ENCODE peak calls at places on chromosomes 5 and 9, in six cellular contexts. One of them, this sample, is unnamed.
A peak's percentile ranks its signal among the peaks of the same experiment; 100 is the strongest.

GRCh38 chr9:108910402-108910801 is 23.5 kb downstream of the ELP1 start:
- DNase-seq in AG10803: no peak
- DNase-seq in left ventricle myocardium inferior: no peak
- DNase-seq in mammary epithelial cell: no peak
- DNase-seq in GM12865: no peak
- DNase-seq in HFFc6: no peak
- DNase-seq in this sample: no peak

GRCh38 chr9:110502842-110503241 is 76.7 kb downstream of the SVEP1 start:
- DNase-seq in AG10803: no peak
- DNase-seq in left ventricle myocardium inferior: no peak
- DNase-seq in mammary epithelial cell: peak; percentile 20
- DNase-seq in GM12865: no peak
- DNase-seq in HFFc6: no peak
- DNase-seq in this sample: peak; percentile 16

GRCh38 chr5:133777951-133778350 is 165.6 kb upstream of the FSTL4 start:
- DNase-seq in AG10803: no peak
- DNase-seq in left ventricle myocardium inferior: no peak
- DNase-seq in mammary epithelial cell: no peak
- DNase-seq in GM12865: no peak
- DNase-seq in HFFc6: no peak
- DNase-seq in this sample: no peak

GRCh38 chr5:132344775-132345514 is 24.6 kb upstream of the SLC22A5 start:
- DNase-seq in AG10803: no peak
- DNase-seq in left ventricle myocardium inferior: no peak
- DNase-seq in mammary epithelial cell: no peak
- DNase-seq in GM12865: no peak
- DNase-seq in HFFc6: no peak
- DNase-seq in this sample: no peak

GRCh38 chr5:34881246-34881645 is 34.1 kb downstream of the RAD1 start:
- DNase-seq in AG10803: no peak
- DNase-seq in left ventricle myocardium inferior: no peak
- DNase-seq in mammary epithelial cell: no peak
- DNase-seq in GM12865: no peak
- DNase-seq in HFFc6: no peak
- DNase-seq in this sample: no peak

GRCh38 chr5:179530069-179530998 is 20.0 kb upstream of the RUFY1 start:
- DNase-seq in AG10803: peak; percentile 25
- DNase-seq in left ventricle myocardium inferior: peak; percentile 79
- DNase-seq in mammary epithelial cell: no peak
- DNase-seq in GM12865: peak; percentile 62
- DNase-seq in HFFc6: no peak
- DNase-seq in this sample: no peak

GRCh38 chr5:163505049-163505474 is 357 bp upstream of the MAT2B start:
- DNase-seq in AG10803: no peak
- DNase-seq in left ventricle myocardium inferior: no peak
- DNase-seq in mammary epithelial cell: no peak
- DNase-seq in GM12865: no peak
- DNase-seq in HFFc6: no peak
- DNase-seq in this sample: no peak

GRCh38 chr9:133532937-133533668 is 1.4 kb upstream of the ADAMTSL2 start:
- DNase-seq in AG10803: peak; percentile 36
- DNase-seq in left ventricle myocardium inferior: peak; percentile 74
- DNase-seq in mammary epithelial cell: peak; percentile 20
- DNase-seq in GM12865: peak; percentile 78
- DNase-seq in HFFc6: peak; percentile 41
- DNase-seq in this sample: peak; percentile 54

GRCh38 chr5:54037205-54037604 is 273.2 kb downstream of the ARL15 start:
- DNase-seq in AG10803: no peak
- DNase-seq in left ventricle myocardium inferior: no peak
- DNase-seq in mammary epithelial cell: no peak
- DNase-seq in GM12865: no peak
- DNase-seq in HFFc6: no peak
- DNase-seq in this sample: no peak

GRCh38 chr9:136748656-136749551 is 579 bp upstream of the LCN6 start:
- DNase-seq in AG10803: no peak
- DNase-seq in left ventricle myocardium inferior: peak; percentile 68
- DNase-seq in mammary epithelial cell: no peak
- DNase-seq in GM12865: no peak
- DNase-seq in HFFc6: no peak
- DNase-seq in this sample: no peak

GRCh38 chr9:112439171-112439570 is 47.5 kb upstream of the KIAA1958 start:
- DNase-seq in AG10803: no peak
- DNase-seq in left ventricle myocardium inferior: no peak
- DNase-seq in mammary epithelial cell: no peak
- DNase-seq in GM12865: no peak
- DNase-seq in HFFc6: no peak
- DNase-seq in this sample: no peak

GRCh38 chr9:37925786-37926736 is 22.1 kb upstream of the SLC25A51 start:
- DNase-seq in AG10803: no peak
- DNase-seq in left ventricle myocardium inferior: no peak
- DNase-seq in mammary epithelial cell: no peak
- DNase-seq in GM12865: peak; percentile 48
- DNase-seq in HFFc6: no peak
- DNase-seq in this sample: peak; percentile 41

GRCh38 chr5:181173420-181174342 is 26.3 kb downstream of the OR2V2 start:
- DNase-seq in AG10803: peak; percentile 37
- DNase-seq in left ventricle myocardium inferior: no peak
- DNase-seq in mammary epithelial cell: peak; percentile 95
- DNase-seq in GM12865: peak; percentile 88
- DNase-seq in HFFc6: peak; percentile 77
- DNase-seq in this sample: peak; percentile 87

GRCh38 chr5:153891394-153891793 is 147.3 kb downstream of the FAM114A2 start:
- DNase-seq in AG10803: no peak
- DNase-seq in left ventricle myocardium inferior: no peak
- DNase-seq in mammary epithelial cell: peak; percentile 12
- DNase-seq in GM12865: peak; percentile 16
- DNase-seq in HFFc6: no peak
- DNase-seq in this sample: no peak

GRCh38 chr5:107154598-107154997 is 516.1 kb downstream of the EFNA5 start:
- DNase-seq in AG10803: no peak
- DNase-seq in left ventricle myocardium inferior: no peak
- DNase-seq in mammary epithelial cell: no peak
- DNase-seq in GM12865: no peak
- DNase-seq in HFFc6: no peak
- DNase-seq in this sample: no peak

GRCh38 chr9:8857330-8858249 is 1058.0 kb upstream of the DMAC1 start:
- DNase-seq in AG10803: peak; percentile 6
- DNase-seq in left ventricle myocardium inferior: peak; percentile 76
- DNase-seq in mammary epithelial cell: peak; percentile 3
- DNase-seq in GM12865: no peak
- DNase-seq in HFFc6: no peak
- DNase-seq in this sample: no peak

GRCh38 chr5:1016036-1016435 is 7.4 kb downstream of the NKD2 start:
- DNase-seq in AG10803: no peak
- DNase-seq in left ventricle myocardium inferior: peak; percentile 13
- DNase-seq in mammary epithelial cell: no peak
- DNase-seq in GM12865: no peak
- DNase-seq in HFFc6: no peak
- DNase-seq in this sample: no peak

GRCh38 chr5:180623844-180624243 is 25.6 kb downstream of the FLT4 start:
- DNase-seq in AG10803: no peak
- DNase-seq in left ventricle myocardium inferior: no peak
- DNase-seq in mammary epithelial cell: no peak
- DNase-seq in GM12865: no peak
- DNase-seq in HFFc6: no peak
- DNase-seq in this sample: no peak

GRCh38 chr9:76759726-76760125 is 4.5 kb upstream of the PCA3 start:
- DNase-seq in AG10803: no peak
- DNase-seq in left ventricle myocardium inferior: no peak
- DNase-seq in mammary epithelial cell: no peak
- DNase-seq in GM12865: peak; percentile 39
- DNase-seq in HFFc6: no peak
- DNase-seq in this sample: no peak

GRCh38 chr9:116558035-116558434 is 129.1 kb upstream of the TRIM32 start:
- DNase-seq in AG10803: no peak
- DNase-seq in left ventricle myocardium inferior: no peak
- DNase-seq in mammary epithelial cell: no peak
- DNase-seq in GM12865: no peak
- DNase-seq in HFFc6: no peak
- DNase-seq in this sample: no peak

GRCh38 chr9:22693151-22693550 is 246.5 kb downstream of the DMRTA1 start:
- DNase-seq in AG10803: peak; percentile 16
- DNase-seq in left ventricle myocardium inferior: no peak
- DNase-seq in mammary epithelial cell: no peak
- DNase-seq in GM12865: no peak
- DNase-seq in HFFc6: peak; percentile 20
- DNase-seq in this sample: no peak

GRCh38 chr5:95284512-95285405 is at the start of gene MCTP1:
- DNase-seq in AG10803: no peak
- DNase-seq in left ventricle myocardium inferior: peak; percentile 14
- DNase-seq in mammary epithelial cell: peak; percentile 30
- DNase-seq in GM12865: peak; percentile 8
- DNase-seq in HFFc6: no peak
- DNase-seq in this sample: peak; percentile 40

GRCh38 chr9:2991292-2991691 is 147.4 kb upstream of the PUM3 start:
- DNase-seq in AG10803: no peak
- DNase-seq in left ventricle myocardium inferior: no peak
- DNase-seq in mammary epithelial cell: no peak
- DNase-seq in GM12865: no peak
- DNase-seq in HFFc6: no peak
- DNase-seq in this sample: peak; percentile 8

GRCh38 chr5:53110156-53110555 is 599 bp upstream of the MOCS2 start:
- DNase-seq in AG10803: no peak
- DNase-seq in left ventricle myocardium inferior: no peak
- DNase-seq in mammary epithelial cell: no peak
- DNase-seq in GM12865: no peak
- DNase-seq in HFFc6: no peak
- DNase-seq in this sample: no peak

GRCh38 chr5:146101646-146102045 is 3.7 kb downstream of the PLAC8L1 start:
- DNase-seq in AG10803: no peak
- DNase-seq in left ventricle myocardium inferior: no peak
- DNase-seq in mammary epithelial cell: no peak
- DNase-seq in GM12865: no peak
- DNase-seq in HFFc6: no peak
- DNase-seq in this sample: no peak

DNA sequence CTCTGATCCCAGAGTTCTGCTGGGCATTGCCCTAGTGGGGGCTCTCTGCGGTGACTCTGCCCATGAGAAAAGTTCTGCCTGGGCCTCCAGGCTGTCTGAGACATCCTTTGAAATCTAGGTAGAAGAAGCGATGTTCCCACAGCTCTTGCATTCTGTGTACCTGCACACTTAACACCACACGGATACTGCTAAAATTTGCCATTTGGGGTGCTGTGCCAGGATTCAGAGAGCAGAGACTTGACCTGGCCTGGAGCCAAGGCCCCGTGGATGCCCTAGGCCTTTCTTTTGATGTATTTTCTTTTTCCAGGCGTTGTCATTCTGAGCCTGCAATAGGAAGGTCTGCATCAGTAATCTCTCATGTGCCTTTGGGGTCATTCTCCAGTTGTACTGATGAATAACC is 89.3 kb upstream of the IL12B start:
- DNase-seq in AG10803: no peak
- DNase-seq in left ventricle myocardium inferior: no peak
- DNase-seq in mammary epithelial cell: no peak
- DNase-seq in GM12865: peak; percentile 25
- DNase-seq in HFFc6: no peak
- DNase-seq in this sample: peak; percentile 65
- TF ChIP-seq CTCF in AG10803: no peak
- TF ChIP-seq CTCF in left ventricle myocardium inferior: no peak
- TF ChIP-seq CTCF in mammary epithelial cell: no peak
- TF ChIP-seq CTCF in GM12865: no peak
- TF ChIP-seq CTCF in HFFc6: no peak
- TF ChIP-seq CTCF in this sample: no peak

GRCh38 chr9:79255681-79256080 is 316.1 kb upstream of the TLE4 start:
- DNase-seq in AG10803: no peak
- DNase-seq in left ventricle myocardium inferior: no peak
- DNase-seq in mammary epithelial cell: no peak
- DNase-seq in GM12865: no peak
- DNase-seq in HFFc6: no peak
- DNase-seq in this sample: no peak

GRCh38 chr9:79257671-79258410 is 313.9 kb upstream of the TLE4 start:
- DNase-seq in AG10803: no peak
- DNase-seq in left ventricle myocardium inferior: no peak
- DNase-seq in mammary epithelial cell: no peak
- DNase-seq in GM12865: no peak
- DNase-seq in HFFc6: no peak
- DNase-seq in this sample: no peak

GRCh38 chr9:79254900-79255651 is 316.7 kb upstream of the TLE4 start:
- DNase-seq in AG10803: no peak
- DNase-seq in left ventricle myocardium inferior: no peak
- DNase-seq in mammary epithelial cell: no peak
- DNase-seq in GM12865: no peak
- DNase-seq in HFFc6: no peak
- DNase-seq in this sample: peak; percentile 33

GRCh38 chr9:79256691-79257213 is 315.0 kb upstream of the TLE4 start:
- DNase-seq in AG10803: peak; percentile 93
- DNase-seq in left ventricle myocardium inferior: no peak
- DNase-seq in mammary epithelial cell: peak; percentile 9
- DNase-seq in GM12865: no peak
- DNase-seq in HFFc6: peak; percentile 53
- DNase-seq in this sample: no peak

DNA sequence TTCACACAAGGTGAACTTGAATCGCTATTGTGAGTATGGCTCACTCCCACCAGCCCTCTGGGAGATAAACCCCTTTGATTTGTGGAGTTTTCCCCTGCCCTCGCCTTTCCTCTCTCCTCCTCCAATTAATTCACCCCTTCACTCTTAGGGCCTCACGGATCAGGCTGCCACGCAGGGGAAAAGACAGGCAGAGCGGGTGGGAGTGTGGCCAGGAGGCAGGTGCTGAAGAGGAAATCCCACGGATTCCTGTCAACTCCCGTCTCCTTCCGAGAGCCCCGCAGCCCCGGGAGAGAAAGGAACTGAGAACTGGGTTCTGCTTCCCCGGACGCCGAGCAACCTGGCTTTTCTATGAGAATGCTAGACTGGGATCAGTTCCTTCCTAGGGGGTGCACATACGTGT is 314.6 kb upstream of the TLE4 start:
- DNase-seq in AG10803: no peak
- DNase-seq in left ventricle myocardium inferior: no peak
- DNase-seq in mammary epithelial cell: no peak
- DNase-seq in GM12865: no peak
- DNase-seq in HFFc6: no peak
- DNase-seq in this sample: no peak
- TF ChIP-seq CTCF in AG10803: no peak
- TF ChIP-seq CTCF in left ventricle myocardium inferior: no peak
- TF ChIP-seq CTCF in mammary epithelial cell: no peak
- TF ChIP-seq CTCF in GM12865: no peak
- TF ChIP-seq CTCF in HFFc6: no peak
- TF ChIP-seq CTCF in this sample: no peak

GRCh38 chr9:95336281-95336680 is 18.8 kb upstream of the FANCC start:
- DNase-seq in AG10803: no peak
- DNase-seq in left ventricle myocardium inferior: no peak
- DNase-seq in mammary epithelial cell: no peak
- DNase-seq in GM12865: peak; percentile 37
- DNase-seq in HFFc6: no peak
- DNase-seq in this sample: no peak
- TF ChIP-seq CTCF in AG10803: peak; percentile 54
- TF ChIP-seq CTCF in left ventricle myocardium inferior: peak; percentile 62
- TF ChIP-seq CTCF in mammary epithelial cell: peak; percentile 42
- TF ChIP-seq CTCF in GM12865: peak; percentile 50
- TF ChIP-seq CTCF in HFFc6: peak; percentile 74
- TF ChIP-seq CTCF in this sample: peak; percentile 27

GRCh38 chr9:36207546-36208012 is 16.9 kb downstream of the CLTA start:
- DNase-seq in AG10803: no peak
- DNase-seq in left ventricle myocardium inferior: no peak
- DNase-seq in mammary epithelial cell: no peak
- DNase-seq in GM12865: no peak
- DNase-seq in HFFc6: no peak
- DNase-seq in this sample: no peak
- TF ChIP-seq CTCF in AG10803: no peak
- TF ChIP-seq CTCF in left ventricle myocardium inferior: no peak
- TF ChIP-seq CTCF in mammary epithelial cell: no peak
- TF ChIP-seq CTCF in GM12865: no peak
- TF ChIP-seq CTCF in HFFc6: no peak
- TF ChIP-seq CTCF in this sample: no peak

GRCh38 chr5:72320022-72320898 is at the start of the genes MRPS27 and PTCD2:
- DNase-seq in AG10803: peak; percentile 99
- DNase-seq in left ventricle myocardium inferior: peak; percentile 96
- DNase-seq in mammary epithelial cell: peak; percentile 97
- DNase-seq in GM12865: peak; percentile 100
- DNase-seq in HFFc6: peak; percentile 99
- DNase-seq in this sample: peak; percentile 98
- TF ChIP-seq CTCF in AG10803: peak; percentile 27
- TF ChIP-seq CTCF in left ventricle myocardium inferior: peak; percentile 22
- TF ChIP-seq CTCF in mammary epithelial cell: no peak
- TF ChIP-seq CTCF in GM12865: peak; percentile 25
- TF ChIP-seq CTCF in HFFc6: peak; percentile 57
- TF ChIP-seq CTCF in this sample: no peak

This sample was measured in MCF 10A.